ENCODE peak calls at places on chromosomes 4 and X, in nine cellular contexts. V is right atrium auricular region; U is stimulated activated CD8-positive, alpha-beta memory T cell treated with anti-CD3 and anti-CD28 coated beads, Interleukin-12 subunit alpha, Interleukin-12 subunit beta, amount 100 ng/mL, for 1 hour; Q is Panc1; B is effector memory CD4-positive, alpha-beta T cell; C is nucleus accumbens; M is OCI-LY7; I is NCI-H510A treated with DMSO at 0.1 percent for 48 hours; N is myocyte. L is an unnamed sample.

GRCh38 chr4:8319731-8320385 is 50.3 kb downstream of the HTRA3 start:
- DNase-seq in V (peak), U (no peak), Q (no peak), B (no peak), C (no peak), M (no peak), I (no peak), N (no peak), L (no peak)

GRCh38 chrX:35040871-35041270 is 98.3 kb downstream of the FAM47B start:
- DNase-seq in V (no peak), U (no peak), Q (no peak), B (no peak), C (no peak), M (no peak), I (no peak), N (no peak), L (no peak)

GRCh38 chrX:17596051-17596450 is 141.2 kb upstream of the SCML1 start:
- DNase-seq in V (no peak), U (no peak), Q (no peak), B (no peak), C (no peak), M (no peak), I (no peak), N (no peak), L (no peak)

GRCh38 chr4:2248821-2249261 is 6.9 kb upstream of the HAUS3 start:
- DNase-seq in V (peak), U (no peak), Q (no peak), B (no peak), C (no peak), M (no peak), I (no peak), N (no peak), L (no peak)

GRCh38 chrX:153443476-153444332 is 2.2 kb downstream of the TREX2 start:
- DNase-seq in V (no peak), U (no peak), Q (no peak), B (no peak), C (no peak), M (no peak), I (no peak), N (no peak), L (no peak)

GRCh38 chr4:69532125-69532524 is 36.4 kb upstream of the UGT2B4 start:
- DNase-seq in V (no peak), U (no peak), Q (no peak), B (no peak), C (no peak), M (no peak), I (no peak), N (no peak), L (no peak)

GRCh38 chr4:10734697-10735096 is 50.1 kb upstream of the CLNK start:
- DNase-seq in V (no peak), U (no peak), Q (no peak), B (no peak), C (no peak), M (no peak), I (peak), N (no peak), L (no peak)

GRCh38 chr4:88660446-88661294 is 37.0 kb downstream of the NAP1L5 start:
- DNase-seq in V (no peak), U (no peak), Q (no peak), B (no peak), C (no peak), M (no peak), I (no peak), N (no peak), L (no peak)

GRCh38 chr4:19936471-19936870 is 315.2 kb upstream of the SLIT2 start:
- DNase-seq in V (no peak), U (no peak), Q (no peak), B (no peak), C (no peak), M (no peak), I (no peak), N (peak), L (no peak)

GRCh38 chr4:153383131-153383530 is 38.6 kb downstream of the MND1 start:
- DNase-seq in V (no peak), U (no peak), Q (no peak), B (no peak), C (no peak), M (no peak), I (no peak), N (no peak), L (no peak)

GRCh38 chr4:97910005-97910404 is 233.3 kb downstream of the STPG2 start:
- DNase-seq in V (no peak), U (no peak), Q (no peak), B (no peak), C (no peak), M (peak), I (peak), N (no peak), L (peak)

GRCh38 chrX:4830880-4831557 is 1117.6 kb upstream of the PRKX start:
- DNase-seq in V (no peak), U (no peak), Q (peak), B (no peak), C (no peak), M (no peak), I (no peak), N (no peak), L (no peak)

GRCh38 chr4:42397635-42398447 is 553 bp downstream of the SHISA3 start:
- DNase-seq in V (no peak), U (no peak), Q (no peak), B (no peak), C (no peak), M (peak), I (no peak), N (no peak), L (no peak)

GRCh38 chr4:169619518-169619957 is 840 bp upstream of the CLCN3 start:
- DNase-seq in V (no peak), U (no peak), Q (no peak), B (peak), C (peak), M (peak), I (peak), N (peak), L (peak)

GRCh38 chr4:121192500-121192899 is 28.4 kb upstream of the TNIP3 start:
- DNase-seq in V (no peak), U (no peak), Q (peak), B (no peak), C (no peak), M (peak), I (peak), N (peak), L (no peak)

GRCh38 chr4:156976147-156976546 is 4.5 kb upstream of the PDGFC start:
- DNase-seq in V (no peak), U (no peak), Q (no peak), B (no peak), C (no peak), M (no peak), I (no peak), N (peak), L (no peak)

GRCh38 chrX:40423299-40423698 is 157.5 kb upstream of the ATP6AP2 start:
- DNase-seq in V (no peak), U (no peak), Q (no peak), B (no peak), C (no peak), M (no peak), I (no peak), N (no peak), L (no peak)

GRCh38 chr4:88713782-88714181 is 16.2 kb upstream of the NAP1L5 start:
- DNase-seq in V (no peak), U (no peak), Q (no peak), B (no peak), C (no peak), M (no peak), I (no peak), N (no peak), L (no peak)

GRCh38 chr4:2961411-2962098 is 1.7 kb downstream of the NOP14 start:
- DNase-seq in V (no peak), U (no peak), Q (no peak), B (no peak), C (no peak), M (peak), I (no peak), N (no peak), L (peak)

GRCh38 chrX:72394518-72395163 is 88.9 kb upstream of the CITED1 start:
- DNase-seq in V (no peak), U (no peak), Q (no peak), B (no peak), C (no peak), M (no peak), I (no peak), N (peak), L (no peak)

L was measured in H9.